ENCODE peak calls at places on chromosomes 5 and 9, in six cellular contexts. K is T-helper 2 cell, L is EH, H is AG09309, W is nucleus accumbens, I is fibroblast of pulmonary artery. G is an unnamed sample.

GRCh38 chr5:143459433-143459832 is 55.9 kb upstream of the NR3C1 start:
- DNase-seq in K (no peak), L (no peak), H (no peak), W (no peak), I (no peak), G (no peak)

GRCh38 chr9:33785914-33786313 is 9.4 kb upstream of the PRSS3 start:
- DNase-seq in K (no peak), L (peak; percentile 45), H (no peak), W (no peak), I (peak; percentile 33), G (no peak)

GRCh38 chr9:33464045-33464636 is 9.6 kb downstream of the NOL6 start:
- DNase-seq in K (no peak), L (no peak), H (no peak), W (no peak), I (no peak), G (no peak)

GRCh38 chr5:169408166-169408565 is 107.2 kb upstream of the SLIT3 start:
- DNase-seq in K (no peak), L (no peak), H (no peak), W (no peak), I (no peak), G (no peak)

GRCh38 chr5:149551227-149552037 is at the start of gene CSNK1A1:
- DNase-seq in K (peak; percentile 99), L (peak; percentile 98), H (peak; percentile 92), W (peak; percentile 98), I (peak; percentile 99), G (peak; percentile 99)

GRCh38 chr5:73201547-73202513 is 28.8 kb downstream of the TMEM174 start:
- DNase-seq in K (peak; percentile 54), L (peak; percentile 65), H (no peak), W (peak; percentile 49), I (peak; percentile 71), G (peak; percentile 97)

GRCh38 chr5:128216860-128217531 is 133.4 kb downstream of the SLC12A2 start:
- DNase-seq in K (no peak), L (peak; percentile 80), H (peak; percentile 80), W (no peak), I (peak; percentile 24), G (no peak)

GRCh38 chr9:75186767-75187380 is 98.6 kb downstream of the OSTF1 start:
- DNase-seq in K (no peak), L (peak; percentile 23), H (no peak), W (no peak), I (peak; percentile 49), G (no peak)

GRCh38 chr9:134204991-134205578 is 40.7 kb upstream of the RNU6ATAC start:
- DNase-seq in K (no peak), L (peak; percentile 46), H (no peak), W (no peak), I (peak; percentile 31), G (no peak)

GRCh38 chr9:135567311-135567710 is 5.8 kb downstream of the PAEP start:
- DNase-seq in K (no peak), L (no peak), H (no peak), W (no peak), I (no peak), G (no peak)

GRCh38 chr9:81032030-81032572 is 657.2 kb downstream of the TLE1 start:
- DNase-seq in K (no peak), L (peak; percentile 67), H (peak; percentile 55), W (no peak), I (peak; percentile 89), G (no peak)

GRCh38 chr9:73371801-73372200 is 220.1 kb downstream of the ANXA1 start:
- DNase-seq in K (no peak), L (no peak), H (no peak), W (no peak), I (peak; percentile 4), G (no peak)

GRCh38 chr9:124218438-124219289 is 39.1 kb upstream of the NEK6 start:
- DNase-seq in K (no peak), L (peak; percentile 75), H (no peak), W (no peak), I (peak; percentile 42), G (no peak)

GRCh38 chr9:78548666-78549065 is 251.7 kb downstream of the PSAT1 start:
- DNase-seq in K (no peak), L (no peak), H (no peak), W (no peak), I (no peak), G (no peak)

GRCh38 chr5:172800088-172800551 is 29.1 kb upstream of the DUSP1 start:
- DNase-seq in K (no peak), L (peak; percentile 99), H (peak; percentile 98), W (no peak), I (peak; percentile 96), G (peak; percentile 65)